ENCODE peak calls at places on chromosome 11, in eight cellular contexts. One of them, this sample, is unnamed.

GRCh38 chr11:85759915-85760314 is 51.0 kb downstream of the SYTL2 start:
- DNase-seq in H1: no peak
- DNase-seq in GM12878: no peak
- DNase-seq in HCT116: peak
- DNase-seq in HepG2: no peak
- DNase-seq in endothelial cell of umbilical vein: no peak
- DNase-seq in K562: no peak
- DNase-seq in GM23338: peak
- DNase-seq in this sample: no peak

GRCh38 chr11:93131709-93132108 is 66.1 kb downstream of the SLC36A4 start:
- DNase-seq in H1: no peak
- DNase-seq in endothelial cell of umbilical vein: peak
- DNase-seq in K562: no peak
- DNase-seq in GM23338: peak
- DNase-seq in HepG2: peak
- DNase-seq in GM12878: no peak
- DNase-seq in HCT116: no peak
- DNase-seq in this sample: no peak

GRCh38 chr11:110029714-110030113 is 63.5 kb upstream of the ZC3H12C start:
- DNase-seq in GM12878: no peak
- DNase-seq in K562: no peak
- DNase-seq in GM23338: no peak
- DNase-seq in HCT116: no peak
- DNase-seq in HepG2: no peak
- DNase-seq in H1: no peak
- DNase-seq in endothelial cell of umbilical vein: peak
- DNase-seq in this sample: no peak

GRCh38 chr11:35893796-35894475 is 49.9 kb upstream of the LDLRAD3 start:
- DNase-seq in H1: no peak
- DNase-seq in HCT116: no peak
- DNase-seq in GM23338: peak
- DNase-seq in GM12878: no peak
- DNase-seq in endothelial cell of umbilical vein: no peak
- DNase-seq in HepG2: no peak
- DNase-seq in K562: no peak
- DNase-seq in this sample: no peak

GRCh38 chr11:127056338-127056971 is 55.9 kb upstream of the KIRREL3 start:
- DNase-seq in HepG2: no peak
- DNase-seq in HCT116: no peak
- DNase-seq in K562: peak
- DNase-seq in endothelial cell of umbilical vein: no peak
- DNase-seq in GM12878: no peak
- DNase-seq in H1: no peak
- DNase-seq in GM23338: no peak
- DNase-seq in this sample: no peak

GRCh38 chr11:121754603-121755002 is 301.8 kb upstream of the SORL1-AS1 start:
- DNase-seq in H1: no peak
- DNase-seq in HCT116: no peak
- DNase-seq in endothelial cell of umbilical vein: no peak
- DNase-seq in K562: no peak
- DNase-seq in GM12878: no peak
- DNase-seq in HepG2: no peak
- DNase-seq in GM23338: no peak
- DNase-seq in this sample: no peak

GRCh38 chr11:74347381-74347780 is 35.9 kb upstream of the P4HA3 start:
- DNase-seq in GM12878: no peak
- DNase-seq in HepG2: peak
- DNase-seq in K562: no peak
- DNase-seq in endothelial cell of umbilical vein: peak
- DNase-seq in GM23338: no peak
- DNase-seq in H1: no peak
- DNase-seq in HCT116: no peak
- DNase-seq in this sample: no peak

GRCh38 chr11:67663515-67664212 is 10.8 kb downstream of the ALDH3B2 start:
- DNase-seq in H1: no peak
- DNase-seq in K562: peak
- DNase-seq in GM12878: no peak
- DNase-seq in endothelial cell of umbilical vein: no peak
- DNase-seq in HepG2: no peak
- DNase-seq in GM23338: no peak
- DNase-seq in HCT116: no peak
- DNase-seq in this sample: no peak

GRCh38 chr11:17528906-17529813 is 15.1 kb downstream of the USH1C start:
- DNase-seq in GM23338: no peak
- DNase-seq in HCT116: no peak
- DNase-seq in HepG2: no peak
- DNase-seq in K562: no peak
- DNase-seq in H1: no peak
- DNase-seq in GM12878: no peak
- DNase-seq in endothelial cell of umbilical vein: peak
- DNase-seq in this sample: no peak

GRCh38 chr11:59263225-59263894 is 50.6 kb upstream of the MPEG1 start:
- DNase-seq in HepG2: peak
- DNase-seq in GM23338: peak
- DNase-seq in GM12878: no peak
- DNase-seq in K562: no peak
- DNase-seq in HCT116: peak
- DNase-seq in endothelial cell of umbilical vein: no peak
- DNase-seq in H1: peak
- DNase-seq in this sample: no peak

GRCh38 chr11:102495161-102496042 is 35.1 kb downstream of the MMP7 start:
- DNase-seq in HepG2: peak
- DNase-seq in GM12878: peak
- DNase-seq in K562: peak
- DNase-seq in endothelial cell of umbilical vein: peak
- DNase-seq in HCT116: peak
- DNase-seq in GM23338: peak
- DNase-seq in H1: peak
- DNase-seq in this sample: peak

GRCh38 chr11:129543515-129544290 is 168.1 kb downstream of the BARX2 start:
- DNase-seq in K562: no peak
- DNase-seq in HCT116: no peak
- DNase-seq in GM23338: no peak
- DNase-seq in endothelial cell of umbilical vein: no peak
- DNase-seq in GM12878: no peak
- DNase-seq in HepG2: no peak
- DNase-seq in H1: no peak
- DNase-seq in this sample: no peak

GRCh38 chr11:121241300-121242176 is 51.0 kb upstream of the SC5D start:
- DNase-seq in GM23338: no peak
- DNase-seq in GM12878: no peak
- DNase-seq in K562: no peak
- DNase-seq in HCT116: no peak
- DNase-seq in H1: no peak
- DNase-seq in HepG2: no peak
- DNase-seq in endothelial cell of umbilical vein: no peak
- DNase-seq in this sample: no peak

GRCh38 chr11:16191852-16192240 is 164.5 kb downstream of the SOX6 start:
- DNase-seq in H1: no peak
- DNase-seq in K562: no peak
- DNase-seq in HepG2: no peak
- DNase-seq in GM23338: no peak
- DNase-seq in HCT116: no peak
- DNase-seq in endothelial cell of umbilical vein: no peak
- DNase-seq in GM12878: no peak
- DNase-seq in this sample: no peak

GRCh38 chr11:44963948-44964347 is 13.3 kb upstream of the TP53I11 start:
- DNase-seq in GM23338: no peak
- DNase-seq in H1: no peak
- DNase-seq in GM12878: no peak
- DNase-seq in K562: no peak
- DNase-seq in endothelial cell of umbilical vein: no peak
- DNase-seq in HepG2: no peak
- DNase-seq in HCT116: no peak
- DNase-seq in this sample: no peak

DNA sequence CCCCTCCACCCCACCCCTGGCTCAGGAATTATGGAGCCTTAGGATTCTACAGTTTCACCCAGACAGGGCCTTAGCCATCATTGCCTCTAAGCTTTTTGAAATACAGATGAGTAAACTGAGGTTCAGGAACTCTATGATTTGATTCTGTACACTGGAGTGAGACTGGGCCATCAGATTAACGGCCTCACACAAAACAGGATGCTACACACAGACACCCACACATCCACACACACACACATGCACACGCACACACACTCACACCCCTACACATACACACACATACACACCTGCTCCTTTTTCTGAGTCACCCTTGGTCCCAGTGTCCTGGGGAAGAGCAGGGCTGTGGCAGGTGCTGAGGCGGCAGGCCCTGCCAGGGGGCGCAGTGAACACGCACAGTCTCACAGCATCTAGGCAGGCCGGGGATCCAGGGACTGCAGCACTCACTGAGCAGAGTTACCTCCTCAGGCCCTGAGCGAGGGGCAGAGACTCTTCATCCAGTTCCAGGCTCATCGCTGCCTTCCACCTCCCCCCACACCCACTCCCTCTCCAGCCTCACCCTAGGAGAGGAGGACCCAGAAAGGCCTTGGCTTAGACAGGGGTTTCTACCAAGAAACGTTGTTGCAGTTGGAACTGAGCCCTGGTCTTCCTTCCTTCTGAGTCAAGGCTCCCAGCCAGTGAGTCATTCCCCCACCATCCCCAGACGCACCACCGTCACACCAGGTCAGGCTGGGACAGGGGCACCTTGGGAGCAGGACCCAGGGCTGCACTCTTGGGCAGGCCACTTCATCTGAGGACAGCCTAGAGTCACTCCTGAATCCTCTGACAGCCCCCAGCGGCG is 89.8 kb upstream of the PARVA start:
- DNase-seq in HepG2: peak
- DNase-seq in endothelial cell of umbilical vein: peak
- DNase-seq in K562: peak
- DNase-seq in HCT116: peak
- DNase-seq in GM12878: no peak
- DNase-seq in H1: peak
- DNase-seq in GM23338: peak
- DNase-seq in this sample: no peak
- TF ChIP-seq POLR2AphosphoS5 in HepG2: no peak
- TF ChIP-seq POLR2AphosphoS5 in endothelial cell of umbilical vein: no peak
- TF ChIP-seq POLR2AphosphoS5 in K562: no peak
- TF ChIP-seq POLR2AphosphoS5 in HCT116: peak
- TF ChIP-seq POLR2AphosphoS5 in GM12878: no peak
- TF ChIP-seq POLR2AphosphoS5 in H1: no peak
- TF ChIP-seq POLR2AphosphoS5 in GM23338: no peak
- TF ChIP-seq POLR2AphosphoS5 in this sample: no peak

GRCh38 chr11:14655435-14655834 is 11.8 kb downstream of the PDE3B start:
- DNase-seq in endothelial cell of umbilical vein: no peak
- DNase-seq in GM23338: no peak
- DNase-seq in GM12878: no peak
- DNase-seq in HCT116: no peak
- DNase-seq in H1: no peak
- DNase-seq in HepG2: no peak
- DNase-seq in K562: peak
- DNase-seq in this sample: no peak

GRCh38 chr11:14657841-14658240 is 14.2 kb downstream of the PDE3B start:
- DNase-seq in GM23338: no peak
- DNase-seq in GM12878: no peak
- DNase-seq in HCT116: no peak
- DNase-seq in H1: no peak
- DNase-seq in endothelial cell of umbilical vein: no peak
- DNase-seq in HepG2: no peak
- DNase-seq in K562: no peak
- DNase-seq in this sample: no peak

GRCh38 chr11:14653090-14653489 is 9.5 kb downstream of the PDE3B start:
- DNase-seq in endothelial cell of umbilical vein: no peak
- DNase-seq in GM23338: no peak
- DNase-seq in HCT116: no peak
- DNase-seq in H1: no peak
- DNase-seq in GM12878: no peak
- DNase-seq in HepG2: no peak
- DNase-seq in K562: no peak
- DNase-seq in this sample: peak

DNA sequence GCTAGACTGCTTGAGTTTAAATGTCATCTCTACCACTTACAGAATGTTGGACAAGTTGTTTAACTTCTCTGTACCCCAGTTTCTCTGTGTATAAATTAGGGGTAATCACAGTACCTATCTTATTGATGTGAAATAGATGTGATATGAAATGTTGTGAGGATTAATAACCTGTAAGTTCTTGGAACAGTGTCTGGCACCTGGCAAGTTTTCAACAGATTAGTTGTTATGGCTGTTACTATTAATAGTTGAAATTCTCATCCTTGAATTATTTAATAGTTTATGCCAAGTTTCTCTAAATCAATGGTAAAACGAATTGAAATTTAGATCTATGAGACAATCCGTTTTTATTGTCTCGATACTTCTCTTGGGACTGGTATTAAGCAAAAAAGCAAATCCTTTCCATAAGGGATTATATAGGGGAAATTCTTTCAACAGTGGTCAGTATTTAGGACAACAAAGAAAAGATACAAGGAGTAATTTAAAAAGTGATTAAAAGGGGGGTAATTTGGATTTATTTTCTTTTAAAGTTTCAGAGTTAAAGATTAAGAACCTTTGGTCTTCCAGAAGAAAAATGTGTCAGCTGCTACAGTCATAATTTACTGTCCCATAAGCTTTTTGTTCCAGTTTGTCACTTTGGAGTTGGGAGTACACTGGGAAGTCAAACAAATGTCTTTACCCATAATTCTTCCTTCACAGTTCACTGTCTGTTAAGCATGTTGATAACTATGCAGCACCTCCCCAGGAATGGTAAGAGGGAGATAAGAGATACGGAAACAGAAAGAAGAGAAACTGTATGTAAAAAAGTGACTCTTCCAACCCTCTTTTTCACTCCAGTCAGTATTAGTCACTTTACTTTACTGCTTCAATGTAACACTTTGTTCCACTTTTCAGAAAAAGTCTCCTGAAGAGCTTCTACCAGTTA is 13.2 kb downstream of the PDE3B start:
- DNase-seq in H1: no peak
- DNase-seq in GM23338: no peak
- DNase-seq in HepG2: peak
- DNase-seq in HCT116: no peak
- DNase-seq in GM12878: no peak
- DNase-seq in endothelial cell of umbilical vein: no peak
- DNase-seq in K562: peak
- DNase-seq in this sample: no peak
- H3K27ac ChIP-seq in H1: no peak
- H3K27ac ChIP-seq in GM23338: no peak
- H3K27ac ChIP-seq in HepG2: no peak
- H3K27ac ChIP-seq in HCT116: no peak
- H3K27ac ChIP-seq in GM12878: no peak
- H3K27ac ChIP-seq in endothelial cell of umbilical vein: no peak
- H3K27ac ChIP-seq in K562: peak
- H3K27ac ChIP-seq in this sample: no peak

GRCh38 chr11:72240461-72241289 is 3.3 kb downstream of the PHOX2A start:
- DNase-seq in K562: no peak
- DNase-seq in GM12878: no peak
- DNase-seq in HCT116: no peak
- DNase-seq in endothelial cell of umbilical vein: no peak
- DNase-seq in HepG2: no peak
- DNase-seq in GM23338: peak
- DNase-seq in H1: peak
- DNase-seq in this sample: no peak
- TF ChIP-seq EZH2 in K562: no peak
- TF ChIP-seq EZH2 in GM12878: peak
- TF ChIP-seq EZH2 in HCT116: no peak
- TF ChIP-seq EZH2 in endothelial cell of umbilical vein: peak
- TF ChIP-seq EZH2 in HepG2: peak
- TF ChIP-seq EZH2 in GM23338: peak
- TF ChIP-seq EZH2 in H1: peak
- TF ChIP-seq EZH2 in this sample: no peak

GRCh38 chr11:107991868-107992414 is 16.8 kb upstream of the CUL5 start:
- DNase-seq in GM12878: no peak
- DNase-seq in GM23338: peak
- DNase-seq in K562: no peak
- DNase-seq in HepG2: no peak
- DNase-seq in endothelial cell of umbilical vein: no peak
- DNase-seq in HCT116: no peak
- DNase-seq in H1: no peak
- DNase-seq in this sample: no peak

GRCh38 chr11:107988397-107989158 is 20.1 kb upstream of the CUL5 start:
- DNase-seq in GM12878: peak
- DNase-seq in K562: no peak
- DNase-seq in GM23338: no peak
- DNase-seq in endothelial cell of umbilical vein: no peak
- DNase-seq in H1: no peak
- DNase-seq in HepG2: no peak
- DNase-seq in HCT116: no peak
- DNase-seq in this sample: no peak
- TF ChIP-seq POLR2AphosphoS5 in GM12878: no peak
- TF ChIP-seq POLR2AphosphoS5 in K562: no peak
- TF ChIP-seq POLR2AphosphoS5 in GM23338: no peak
- TF ChIP-seq POLR2AphosphoS5 in endothelial cell of umbilical vein: no peak
- TF ChIP-seq POLR2AphosphoS5 in H1: no peak
- TF ChIP-seq POLR2AphosphoS5 in HepG2: no peak
- TF ChIP-seq POLR2AphosphoS5 in HCT116: no peak
- TF ChIP-seq POLR2AphosphoS5 in this sample: no peak

This sample was measured in SK-N-MC.